ENCODE peak calls at places on chromosomes 12 and 14, in eight cellular contexts. X is AG09319, K is HEK293T, Q is neuronal stem cell, F is WTC11, S is mucosa of gallbladder, G is stromal cell of bone marrow, P is C1 segment of cervical spinal cord. L is an unnamed sample.

GRCh38 chr12:68358532-68359485 is 26.6 kb upstream of the MDM1 start:
- DNase-seq in X (peak; percentile 54), K (peak; percentile 58), Q (peak; percentile 64), F (peak; percentile 43), S (peak; percentile 69), G (peak; percentile 76), P (no peak), L (peak; percentile 67)

GRCh38 chr14:72495668-72496067 is 398.2 kb downstream of the DPF3 start:
- DNase-seq in X (no peak), K (no peak), Q (no peak), F (no peak), S (peak; percentile 31), G (peak; percentile 10), P (no peak), L (no peak)

GRCh38 chr12:31008241-31008711 is 65.4 kb upstream of the DDX11 start:
- DNase-seq in X (no peak), K (no peak), Q (no peak), F (peak; percentile 10), S (no peak), G (no peak), P (no peak), L (no peak)

GRCh38 chr12:132776816-132777568 is 15.4 kb upstream of the ANKLE2 start:
- DNase-seq in X (no peak), K (no peak), Q (no peak), F (no peak), S (peak; percentile 62), G (no peak), P (no peak), L (no peak)

GRCh38 chr14:100896369-100897060 is 7.0 kb downstream of the RTL1 start:
- DNase-seq in X (no peak), K (no peak), Q (no peak), F (peak; percentile 10), S (no peak), G (no peak), P (no peak), L (no peak)

GRCh38 chr12:120439646-120440247 is 1.8 kb downstream of the COX6A1 start:
- DNase-seq in X (no peak), K (peak; percentile 72), Q (peak; percentile 59), F (peak; percentile 76), S (peak; percentile 34), G (peak; percentile 12), P (peak; percentile 27), L (peak; percentile 52)

GRCh38 chr14:65566820-65567522 is 154.4 kb downstream of the FUT8 start:
- DNase-seq in X (no peak), K (no peak), Q (no peak), F (no peak), S (no peak), G (no peak), P (no peak), L (no peak)

GRCh38 chr14:93824518-93825234 is 36.4 kb upstream of the PRIMA1 start:
- DNase-seq in X (no peak), K (peak; percentile 57), Q (no peak), F (no peak), S (no peak), G (no peak), P (no peak), L (no peak)

GRCh38 chr12:52818376-52818775 is 4.5 kb upstream of the KRT4 start:
- DNase-seq in X (no peak), K (no peak), Q (peak; percentile 65), F (no peak), S (no peak), G (no peak), P (no peak), L (no peak)

GRCh38 chr12:16043480-16043879 is 132.3 kb downstream of the DERA start:
- DNase-seq in X (no peak), K (no peak), Q (no peak), F (no peak), S (no peak), G (no peak), P (no peak), L (no peak)

GRCh38 chr12:93790472-93791152 is 113.4 kb downstream of the CRADD start:
- DNase-seq in X (no peak), K (no peak), Q (no peak), F (no peak), S (no peak), G (no peak), P (no peak), L (no peak)

GRCh38 chr14:55572578-55572977 is 7.4 kb upstream of the KTN1 start:
- DNase-seq in X (no peak), K (no peak), Q (no peak), F (no peak), S (no peak), G (no peak), P (no peak), L (no peak)

GRCh38 chr12:6115389-6115788 is 9.1 kb downstream of the VWF start:
- DNase-seq in X (no peak), K (no peak), Q (no peak), F (no peak), S (no peak), G (no peak), P (no peak), L (no peak)

GRCh38 chr12:30707628-30708342 is 12.1 kb upstream of the IPO8 start:
- DNase-seq in X (no peak), K (no peak), Q (no peak), F (no peak), S (no peak), G (no peak), P (no peak), L (no peak)

GRCh38 chr14:104284107-104284592 is 145.8 kb downstream of the KIF26A start:
- DNase-seq in X (no peak), K (no peak), Q (no peak), F (peak; percentile 11), S (no peak), G (no peak), P (no peak), L (no peak)

GRCh38 chr14:101596742-101597141 is 35.4 kb downstream of the DIO3 start:
- DNase-seq in X (no peak), K (no peak), Q (no peak), F (no peak), S (no peak), G (no peak), P (no peak), L (no peak)

GRCh38 chr14:68665116-68665515 is 127.8 kb downstream of the ZFP36L1 start:
- DNase-seq in X (no peak), K (no peak), Q (no peak), F (no peak), S (no peak), G (peak; percentile 77), P (no peak), L (no peak)

GRCh38 chr14:56333361-56334279 is 215.4 kb downstream of the PELI2 start:
- DNase-seq in X (no peak), K (no peak), Q (no peak), F (no peak), S (peak; percentile 39), G (peak; percentile 48), P (no peak), L (no peak)

L was measured in thyroid gland.